ENCODE peak calls at places on chromosomes 16 and 17, in seven cellular contexts. U is SJSA1, M is PC-3, S is iPS DF 6.9, F is heart left ventricle, H is ovary, C is breast epithelium. K is an unnamed sample. For H3K4me1, the result is how much of the 10 kb centered on the place peaks cover.

GRCh38 chr16:71895679-71896385 is 501 bp downstream of the IST1 start:
- DNase-seq in U (peak), M (peak), S (no peak), F (peak), H (no peak), C (peak), K (peak)

GRCh38 chr17:68301438-68301959 is 10.2 kb downstream of the ARSG start:
- DNase-seq in U (no peak), M (no peak), S (no peak), F (no peak), H (no peak), C (peak), K (no peak)

GRCh38 chr17:43543300-43543699 is 2.8 kb downstream of the ETV4 start:
- DNase-seq in U (no peak), M (peak), S (no peak), F (no peak), H (no peak), C (no peak), K (no peak)

GRCh38 chr17:58336456-58337094 is 8.0 kb upstream of the TSPOAP1 start:
- DNase-seq in U (no peak), M (no peak), S (no peak), F (peak), H (no peak), C (no peak), K (no peak)

GRCh38 chr16:46747777-46748651 is at the start of gene MYLK3:
- DNase-seq in U (no peak), M (no peak), S (peak), F (peak), H (no peak), C (no peak), K (no peak)

GRCh38 chr17:48740537-48740936 is 12.0 kb upstream of the HOXB13 start:
- DNase-seq in U (no peak), M (no peak), S (no peak), F (no peak), H (no peak), C (no peak), K (no peak)

GRCh38 chr16:9791566-9791965 is 390.7 kb downstream of the GRIN2A start:
- DNase-seq in U (no peak), M (no peak), S (no peak), F (no peak), H (no peak), C (no peak), K (no peak)

GRCh38 chr17:21167303-21167702 is 40.5 kb downstream of the DHRS7B start:
- DNase-seq in U (no peak), M (no peak), S (no peak), F (no peak), H (no peak), C (no peak), K (no peak)

GRCh38 chr17:78706271-78706915 is 75.7 kb downstream of the CYTH1 start:
- DNase-seq in U (no peak), M (peak), S (no peak), F (no peak), H (no peak), C (no peak), K (no peak)

GRCh38 chr17:10357768-10358167 is 15.0 kb downstream of the MYH13 start:
- DNase-seq in U (no peak), M (peak), S (peak), F (no peak), H (no peak), C (no peak), K (no peak)

GRCh38 chr17:16407911-16408588 is 7.3 kb upstream of the TRPV2 start:
- DNase-seq in U (no peak), M (peak), S (no peak), F (peak), H (peak), C (peak), K (peak)

GRCh38 chr17:76831316-76831715 is 36.9 kb upstream of the MGAT5B start:
- DNase-seq in U (no peak), M (no peak), S (no peak), F (no peak), H (no peak), C (peak), K (no peak)

GRCh38 chr17:82121246-82121645 is 23.2 kb upstream of the FASN start:
- DNase-seq in U (no peak), M (no peak), S (no peak), F (no peak), H (no peak), C (no peak), K (no peak)

GRCh38 chr16:80459331-80459777 is 81.4 kb upstream of the DYNLRB2 start:
- DNase-seq in U (no peak), M (no peak), S (no peak), F (peak), H (no peak), C (peak), K (no peak)

GRCh38 chr17:80110927-80111701 is 9.7 kb downstream of the GAA start:
- DNase-seq in U (peak), M (no peak), S (no peak), F (no peak), H (no peak), C (no peak), K (no peak)

GRCh38 chr16:30115238-30115637 is 1.9 kb upstream of the GDPD3 start:
- DNase-seq in U (no peak), M (no peak), S (no peak), F (no peak), H (no peak), C (no peak), K (no peak)

GRCh38 chr17:27216836-27217235 is 77.1 kb upstream of the WSB1 start:
- DNase-seq in U (no peak), M (no peak), S (no peak), F (no peak), H (no peak), C (no peak), K (no peak)

GRCh38 chr16:12091569-12092346 is 115.2 kb downstream of the SNX29 start:
- DNase-seq in U (no peak), M (peak), S (no peak), F (no peak), H (peak), C (no peak), K (no peak)

GRCh38 chr17:57902117-57902799 is 52.4 kb upstream of the MRPS23 start:
- DNase-seq in U (no peak), M (no peak), S (no peak), F (no peak), H (no peak), C (no peak), K (no peak)

GRCh38 chr17:80545499-80545826 is 825 bp downstream of the RPTOR start:
- DNase-seq in U (no peak), M (peak), S (no peak), F (no peak), H (no peak), C (no peak), K (no peak)

GRCh38 chr17:70658324-70658723 is 489.0 kb downstream of the KCNJ2 start:
- DNase-seq in U (no peak), M (no peak), S (no peak), F (no peak), H (no peak), C (no peak), K (no peak)

GRCh38 chr17:38748329-38749221 is at the start of gene PCGF2:
- DNase-seq in U (peak), M (peak), S (peak), F (peak), H (peak), C (peak), K (peak)

GRCh38 chr16:73187163-73187562 is 139.2 kb upstream of the ZFHX3 start:
- DNase-seq in U (no peak), M (no peak), S (no peak), F (no peak), H (no peak), C (no peak), K (no peak)

GRCh38 chr16:50326835-50327465 is 41.8 kb downstream of the BRD7 start:
- DNase-seq in U (no peak), M (peak), S (peak), F (no peak), H (no peak), C (no peak), K (no peak)

GRCh38 chr16:55000595-55000994 is 69.9 kb downstream of the IRX5 start:
- DNase-seq in U (no peak), M (no peak), S (no peak), F (no peak), H (no peak), C (no peak), K (no peak)

GRCh38 chr16:70395345-70395901 is 43.5 kb downstream of the ST3GAL2 start:
- DNase-seq in U (peak), M (peak), S (peak), F (peak), H (peak), C (no peak), K (peak)

GRCh38 chr16:11717811-11718210 is 24.8 kb downstream of the TXNDC11 start:
- DNase-seq in U (no peak), M (no peak), S (no peak), F (no peak), H (no peak), C (no peak), K (no peak)

GRCh38 chr16:7509919-7510705 is 177.5 kb downstream of the RBFOX1 start:
- DNase-seq in U (no peak), M (no peak), S (no peak), F (no peak), H (no peak), C (no peak), K (no peak)

GRCh38 chr16:69566437-69567030 is 768 bp downstream of the NFAT5 start:
- DNase-seq in U (peak), M (peak), S (no peak), F (peak), H (peak), C (peak), K (peak)

GRCh38 chr17:75945202-75945601 is 4.4 kb upstream of the FBF1 start:
- DNase-seq in U (no peak), M (no peak), S (no peak), F (no peak), H (no peak), C (no peak), K (no peak)

GRCh38 chr16:68658258-68658973 is 13.3 kb downstream of the CDH3 start:
- DNase-seq in U (peak), M (peak), S (no peak), F (no peak), H (peak), C (peak), K (peak)

DNA sequence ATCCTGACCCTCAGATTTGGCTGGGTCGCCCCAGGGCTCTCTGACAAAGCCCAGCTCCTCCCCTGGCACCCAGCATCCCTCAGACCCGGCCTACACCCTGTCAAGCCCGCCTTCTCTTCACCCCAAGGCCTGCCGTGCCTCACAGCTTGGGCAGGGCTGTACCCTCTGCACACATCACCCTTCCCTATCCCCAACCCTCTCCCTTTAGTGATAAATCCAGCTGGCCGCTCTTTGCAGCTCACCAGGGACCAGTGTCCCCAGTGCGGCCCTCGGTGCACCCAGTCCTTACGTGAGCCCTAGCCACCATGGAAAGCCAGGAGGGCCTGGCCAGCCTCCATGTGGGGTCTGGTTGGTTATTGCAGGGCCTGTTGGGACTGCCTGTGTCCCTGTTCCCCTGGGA is 74.5 kb downstream of the RAI1 start:
- DNase-seq in U (no peak), M (no peak), S (no peak), F (no peak), H (no peak), C (no peak), K (no peak)
- H3K4me1 ChIP-seq in U (under half), M (under half), S (under half), F (half or more), H (under half), C (under half), K (under half)

DNA sequence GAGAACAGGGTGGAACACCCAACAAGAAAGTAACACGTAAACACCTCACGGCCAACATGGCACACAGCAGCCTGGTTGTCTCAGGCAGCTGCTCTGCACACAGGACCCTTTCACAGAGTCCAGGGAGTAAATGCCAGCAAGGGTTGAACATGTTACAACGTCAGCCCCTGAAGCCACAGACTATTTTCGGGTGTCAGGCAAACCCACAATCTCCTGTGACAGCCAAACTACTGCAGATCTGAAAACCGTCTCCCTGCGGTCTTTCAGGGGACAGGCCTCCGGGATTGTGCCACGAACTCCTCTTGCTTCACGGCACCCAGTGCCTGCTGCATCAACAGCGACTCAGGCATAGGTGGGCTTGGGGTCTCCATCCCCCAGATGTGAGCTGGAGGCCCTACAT is 127.7 kb downstream of the XYLT1 start:
- DNase-seq in U (no peak), M (no peak), S (no peak), F (no peak), H (no peak), C (peak), K (no peak)
- H3K4me1 ChIP-seq in U (under half), M (under half), S (under half), F (under half), H (under half), C (under half), K (under half)

DNA sequence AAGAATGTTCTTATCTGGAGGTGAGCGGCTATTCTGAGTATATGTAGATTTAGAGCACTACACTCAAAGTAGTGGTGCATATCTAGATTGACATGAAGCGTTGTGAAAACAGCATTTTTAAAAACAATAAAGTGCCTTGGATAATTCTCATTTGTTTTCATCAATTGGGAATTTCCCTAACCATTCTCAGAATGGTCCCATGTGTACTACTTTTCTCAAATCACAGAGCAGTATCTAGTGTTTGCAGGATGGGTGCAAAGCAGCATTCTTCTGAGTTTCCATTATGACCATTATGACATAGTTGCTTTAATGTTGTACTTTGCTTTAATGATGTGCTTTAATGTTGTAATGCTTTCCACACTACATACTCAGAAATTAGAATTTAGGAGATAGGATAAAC is 16.2 kb upstream of the BCAS3 start:
- DNase-seq in U (no peak), M (no peak), S (no peak), F (no peak), H (no peak), C (no peak), K (no peak)
- H3K4me1 ChIP-seq in U (under half), M (under half), S (under half), F (under half), H (under half), C (under half), K (under half)

GRCh38 chr16:85563031-85563430 is 50.1 kb upstream of the GSE1 start:
- DNase-seq in U (no peak), M (no peak), S (no peak), F (no peak), H (no peak), C (no peak), K (no peak)

GRCh38 chr16:85563515-85564276 is 49.4 kb upstream of the GSE1 start:
- DNase-seq in U (no peak), M (peak), S (no peak), F (peak), H (peak), C (no peak), K (peak)

GRCh38 chr16:85560932-85561247 is 52.2 kb upstream of the GSE1 start:
- DNase-seq in U (no peak), M (no peak), S (no peak), F (no peak), H (no peak), C (no peak), K (no peak)

GRCh38 chr16:85561248-85562101 is 51.6 kb upstream of the GSE1 start:
- DNase-seq in U (no peak), M (no peak), S (no peak), F (no peak), H (no peak), C (no peak), K (no peak)

GRCh38 chr16:85562102-85562786 is 50.9 kb upstream of the GSE1 start:
- DNase-seq in U (no peak), M (no peak), S (no peak), F (no peak), H (no peak), C (no peak), K (no peak)
- H3K4me1 ChIP-seq in U (under half), M (under half), S (under half), F (half or more), H (under half), C (under half), K (under half)

GRCh38 chr17:1593630-1593931 is 31.0 kb upstream of the PITPNA start:
- DNase-seq in U (no peak), M (no peak), S (no peak), F (no peak), H (no peak), C (no peak), K (no peak)

GRCh38 chr17:1590031-1590746 is 27.6 kb upstream of the PITPNA start:
- DNase-seq in U (peak), M (peak), S (no peak), F (peak), H (no peak), C (no peak), K (peak)

GRCh38 chr17:1592751-1593629 is 30.4 kb upstream of the PITPNA start:
- DNase-seq in U (no peak), M (no peak), S (no peak), F (no peak), H (no peak), C (no peak), K (no peak)

GRCh38 chr17:1590747-1591473 is 28.3 kb upstream of the PITPNA start:
- DNase-seq in U (no peak), M (no peak), S (no peak), F (no peak), H (no peak), C (no peak), K (no peak)

GRCh38 chr17:1591474-1592090 is 29.0 kb upstream of the PITPNA start:
- DNase-seq in U (no peak), M (no peak), S (no peak), F (no peak), H (peak), C (no peak), K (no peak)
- H3K4me1 ChIP-seq in U (under half), M (under half), S (under half), F (under half), H (under half), C (under half), K (under half)